ENCODE peak calls at places on chromosome 11, in five cellular contexts. One of them, this sample, is unnamed.

GRCh38 chr11:69977951-69978350 is 100.2 kb upstream of the ANO1 start:
- DNase-seq in left lung: no peak
- DNase-seq in trophoblast cell: no peak
- DNase-seq in IMR-90: no peak
- DNase-seq in K562: no peak
- DNase-seq in this sample: no peak

GRCh38 chr11:57370251-57370650 is 10.7 kb downstream of the PRG3 start:
- DNase-seq in left lung: no peak
- DNase-seq in trophoblast cell: peak; percentile 20
- DNase-seq in IMR-90: peak; percentile 73
- DNase-seq in K562: no peak
- DNase-seq in this sample: no peak

GRCh38 chr11:87603887-87604286 is 566.2 kb downstream of the TMEM135 start:
- DNase-seq in left lung: no peak
- DNase-seq in trophoblast cell: no peak
- DNase-seq in IMR-90: no peak
- DNase-seq in K562: no peak
- DNase-seq in this sample: peak; percentile 57

GRCh38 chr11:107563702-107564101 is 1.8 kb downstream of the ALKBH8 start:
- DNase-seq in left lung: no peak
- DNase-seq in trophoblast cell: peak; percentile 83
- DNase-seq in IMR-90: peak; percentile 66
- DNase-seq in K562: peak; percentile 29
- DNase-seq in this sample: no peak

GRCh38 chr11:109075976-109076375 is 346.0 kb upstream of the C11orf87 start:
- DNase-seq in left lung: no peak
- DNase-seq in trophoblast cell: no peak
- DNase-seq in IMR-90: no peak
- DNase-seq in K562: no peak
- DNase-seq in this sample: peak; percentile 25

GRCh38 chr11:44923796-44924195 is 26.9 kb downstream of the TP53I11 start:
- DNase-seq in left lung: no peak
- DNase-seq in trophoblast cell: no peak
- DNase-seq in IMR-90: no peak
- DNase-seq in K562: no peak
- DNase-seq in this sample: peak; percentile 40

GRCh38 chr11:26571861-26572654 is at the start of gene MUC15:
- DNase-seq in left lung: no peak
- DNase-seq in trophoblast cell: peak; percentile 50
- DNase-seq in IMR-90: no peak
- DNase-seq in K562: no peak
- DNase-seq in this sample: no peak

GRCh38 chr11:78176605-78177141 is 11.8 kb downstream of the KCTD21 start:
- DNase-seq in left lung: no peak
- DNase-seq in trophoblast cell: no peak
- DNase-seq in IMR-90: no peak
- DNase-seq in K562: no peak
- DNase-seq in this sample: no peak

GRCh38 chr11:17537261-17537660 is 7.0 kb downstream of the USH1C start:
- DNase-seq in left lung: no peak
- DNase-seq in trophoblast cell: no peak
- DNase-seq in IMR-90: no peak
- DNase-seq in K562: no peak
- DNase-seq in this sample: no peak

GRCh38 chr11:17538054-17538453 is 6.2 kb downstream of the USH1C start:
- DNase-seq in left lung: no peak
- DNase-seq in trophoblast cell: no peak
- DNase-seq in IMR-90: no peak
- DNase-seq in K562: no peak
- DNase-seq in this sample: no peak

GRCh38 chr11:17533341-17533740 is 10.9 kb downstream of the USH1C start:
- DNase-seq in left lung: no peak
- DNase-seq in trophoblast cell: no peak
- DNase-seq in IMR-90: no peak
- DNase-seq in K562: no peak
- DNase-seq in this sample: no peak

GRCh38 chr11:17533782-17534415 is 10.3 kb downstream of the USH1C start:
- DNase-seq in left lung: no peak
- DNase-seq in trophoblast cell: no peak
- DNase-seq in IMR-90: no peak
- DNase-seq in K562: no peak
- DNase-seq in this sample: no peak

GRCh38 chr11:17535488-17535887 is 8.7 kb downstream of the USH1C start:
- DNase-seq in left lung: no peak
- DNase-seq in trophoblast cell: no peak
- DNase-seq in IMR-90: no peak
- DNase-seq in K562: peak; percentile 26
- DNase-seq in this sample: no peak
- H3K27ac ChIP-seq in left lung: no peak overlapping the region
- H3K27ac ChIP-seq in trophoblast cell: no peak overlapping the region
- H3K27ac ChIP-seq in IMR-90: no peak overlapping the region
- H3K27ac ChIP-seq in K562: no peak overlapping the region
- H3K27ac ChIP-seq in this sample: no peak overlapping the region

DNA sequence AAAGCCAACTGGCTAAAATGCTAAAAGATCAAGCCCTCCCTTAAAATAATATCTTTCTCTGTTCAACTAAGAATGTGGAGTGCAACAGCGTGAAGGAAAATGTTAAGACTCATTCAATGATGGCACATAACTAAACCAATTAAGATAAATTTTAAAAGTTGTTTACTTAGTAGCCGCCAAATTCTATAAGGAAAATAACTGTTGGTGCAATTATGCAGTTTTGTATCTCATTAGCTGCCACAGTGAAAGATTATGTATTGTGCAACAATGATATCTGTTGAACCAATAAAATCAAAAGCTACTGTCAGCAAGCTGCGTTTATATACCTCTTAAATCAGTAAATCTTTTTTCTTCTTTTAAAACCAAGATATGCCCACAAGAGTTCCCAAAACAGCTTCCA is 55.5 kb downstream of the SIK3 start:
- DNase-seq in left lung: no peak
- DNase-seq in trophoblast cell: no peak
- DNase-seq in IMR-90: no peak
- DNase-seq in K562: no peak
- DNase-seq in this sample: no peak
- H3K4me1 ChIP-seq in left lung: peaks cover 12% of the 10 kb centered on the region
- H3K4me1 ChIP-seq in trophoblast cell: no peaks in the 10 kb centered on the region
- H3K4me1 ChIP-seq in IMR-90: peaks cover 5% of the 10 kb centered on the region
- H3K4me1 ChIP-seq in K562: no peaks in the 10 kb centered on the region
- H3K4me1 ChIP-seq in this sample: peaks cover 6% of the 10 kb centered on the region

DNA sequence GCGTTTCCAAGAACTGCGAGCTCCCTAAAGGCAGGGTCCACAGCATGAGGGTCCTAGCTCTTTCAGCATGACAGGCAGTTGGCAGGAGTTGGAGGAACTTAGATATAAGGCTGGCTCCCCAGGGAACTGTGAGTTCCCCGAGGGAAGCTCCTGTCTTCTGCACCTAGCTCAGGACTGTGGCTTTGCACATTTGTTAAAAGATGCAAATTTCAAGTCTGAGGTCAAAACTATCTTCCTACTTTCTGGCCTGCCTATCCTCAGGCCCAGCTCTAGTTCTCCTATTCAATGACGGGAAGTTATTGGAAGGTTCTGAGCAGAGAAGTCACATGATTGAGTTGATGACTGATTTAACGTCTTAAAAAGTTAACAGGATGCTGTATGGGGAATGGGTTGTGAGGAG is 11.7 kb upstream of the UCP3 start:
- DNase-seq in left lung: no peak
- DNase-seq in trophoblast cell: no peak
- DNase-seq in IMR-90: no peak
- DNase-seq in K562: no peak
- DNase-seq in this sample: no peak
- H3K4me3 ChIP-seq in left lung: no peak overlapping the region
- H3K4me3 ChIP-seq in trophoblast cell: no peak overlapping the region
- H3K4me3 ChIP-seq in IMR-90: no peak overlapping the region
- H3K4me3 ChIP-seq in K562: no peak overlapping the region
- H3K4me3 ChIP-seq in this sample: no peak overlapping the region

DNA sequence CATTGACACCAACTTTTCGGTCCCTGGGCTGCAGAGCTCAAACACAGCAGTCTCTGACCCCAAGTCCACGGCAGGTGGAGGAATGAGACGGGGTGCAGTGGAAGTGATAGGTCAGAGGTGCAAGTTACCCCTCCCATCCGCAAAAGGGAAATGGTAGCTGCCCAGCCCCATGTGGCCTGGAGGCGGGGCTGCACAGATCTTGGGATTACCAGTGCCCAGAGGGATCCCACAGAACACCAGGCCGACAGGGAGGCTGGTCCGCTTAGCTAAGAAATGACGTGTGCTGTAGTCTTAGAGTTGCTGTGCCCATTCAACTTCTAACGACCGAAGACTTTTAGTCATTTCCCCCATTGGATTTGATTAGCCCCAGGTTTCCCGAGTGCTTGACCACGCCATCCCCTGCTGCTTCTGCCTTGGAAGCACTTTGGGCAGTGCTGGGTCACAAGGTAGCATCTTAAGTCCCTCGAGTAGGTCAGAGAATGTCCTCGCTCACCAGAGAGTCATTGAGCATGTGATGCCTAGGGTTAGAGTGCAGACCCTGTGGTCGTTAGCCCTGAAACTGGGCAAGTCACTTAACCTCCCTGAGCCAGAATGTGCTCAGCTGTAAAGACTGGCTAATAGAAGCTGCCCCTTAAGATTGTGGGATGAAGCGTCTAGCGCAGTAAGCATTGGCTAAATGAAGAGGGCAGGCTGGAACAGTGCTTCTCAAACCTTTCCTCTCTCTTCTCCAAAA is 4.3 kb downstream of the PTGDR2 start:
- DNase-seq in left lung: no peak
- DNase-seq in trophoblast cell: no peak
- DNase-seq in IMR-90: no peak
- DNase-seq in K562: no peak
- DNase-seq in this sample: no peak
- H3K27ac ChIP-seq in left lung: no peak overlapping the region
- H3K27ac ChIP-seq in trophoblast cell: no peak overlapping the region
- H3K27ac ChIP-seq in IMR-90: no peak overlapping the region
- H3K27ac ChIP-seq in K562: no peak overlapping the region
- H3K27ac ChIP-seq in this sample: no peak overlapping the region

DNA sequence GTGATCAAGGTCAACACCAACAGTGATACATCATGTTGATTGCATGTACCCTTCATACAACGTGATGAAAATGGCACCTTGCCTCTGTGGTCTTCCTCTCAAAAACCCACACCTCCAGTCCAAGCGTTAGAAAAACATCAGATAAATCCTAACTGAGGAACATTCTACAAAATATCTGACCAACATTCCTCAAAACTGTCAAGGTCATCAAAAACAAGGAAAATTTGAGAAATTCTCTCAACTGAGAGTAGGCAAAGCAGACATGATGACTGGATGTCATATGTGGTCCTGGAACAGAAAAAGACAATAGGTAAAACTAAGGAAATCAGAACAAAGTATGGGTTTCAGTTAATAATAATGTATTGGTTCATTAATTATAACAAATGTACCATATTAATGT is 64.0 kb upstream of the POU2AF1 start:
- DNase-seq in left lung: no peak
- DNase-seq in trophoblast cell: no peak
- DNase-seq in IMR-90: no peak
- DNase-seq in K562: no peak
- DNase-seq in this sample: no peak
- H3K4me1 ChIP-seq in left lung: no peaks in the 10 kb centered on the region
- H3K4me1 ChIP-seq in trophoblast cell: peaks cover 8% of the 10 kb centered on the region
- H3K4me1 ChIP-seq in IMR-90: peaks cover 10% of the 10 kb centered on the region
- H3K4me1 ChIP-seq in K562: no peaks in the 10 kb centered on the region
- H3K4me1 ChIP-seq in this sample: no peaks in the 10 kb centered on the region